ENCODE peak calls at places on chromosomes 1 and 21, in four cellular contexts. V, I, A and J are unnamed samples.

GRCh38 chr1:109771712-109772657 is 8.3 kb upstream of the EPS8L3 start:
- DNase-seq in A (no peak), V (peak), I (no peak), J (no peak)

GRCh38 chr1:156709743-156710489 is 4.5 kb upstream of the CRABP2 start:
- DNase-seq in I (no peak), V (no peak), A (no peak), J (no peak)

GRCh38 chr1:236907205-236907604 is 97.0 kb downstream of the MT1HL1 start:
- DNase-seq in A (no peak), I (no peak), V (no peak), J (no peak)

GRCh38 chr1:159532922-159533321 is 2.9 kb downstream of the OR10J5 start:
- DNase-seq in V (no peak), A (no peak), I (no peak), J (no peak)

GRCh38 chr1:239394107-239394506 is 7.7 kb downstream of the CHRM3 start:
- DNase-seq in V (no peak), A (no peak), I (no peak), J (no peak)

GRCh38 chr1:227778401-227778947 is 37.0 kb upstream of the PRSS38 start:
- DNase-seq in A (no peak), V (no peak), I (no peak), J (no peak)

GRCh38 chr1:27382950-27383627 is at the start of gene CD164L2:
- DNase-seq in A (no peak), I (peak), V (peak), J (peak)

GRCh38 chr1:190711069-190711468 is 233.4 kb upstream of the BRINP3 start:
- DNase-seq in A (no peak), V (no peak), I (no peak), J (no peak)

GRCh38 chr1:167491586-167492408 is 26.5 kb downstream of the CD247 start:
- DNase-seq in I (peak), A (no peak), V (peak), J (no peak)

GRCh38 chr1:203626910-203627246 is 246 bp downstream of the ATP2B4 start:
- DNase-seq in I (no peak), V (peak), A (no peak), J (peak)

GRCh38 chr1:94597701-94598100 is 56.1 kb upstream of the F3 start:
- DNase-seq in V (no peak), I (no peak), A (no peak), J (no peak)

GRCh38 chr1:113292660-113293626 is 97.4 kb upstream of the MAGI3 start:
- DNase-seq in A (no peak), I (no peak), V (no peak), J (no peak)

GRCh38 chr1:15885701-15886612 is 38.5 kb downstream of the SPEN start:
- DNase-seq in A (peak), I (no peak), V (peak), J (peak)

GRCh38 chr1:48227165-48228013 is 4.9 kb downstream of the SLC5A9 start:
- DNase-seq in I (no peak), V (no peak), A (no peak), J (no peak)

GRCh38 chr1:181061891-181062777 is 26.4 kb upstream of the IER5 start:
- DNase-seq in I (no peak), V (no peak), A (no peak), J (no peak)

GRCh38 chr1:7255303-7256058 is 470.2 kb downstream of the CAMTA1 start:
- DNase-seq in A (no peak), V (no peak), I (no peak), J (no peak)

GRCh38 chr21:38303300-38303699 is 46.5 kb downstream of the KCNJ15 start:
- DNase-seq in A (no peak), V (no peak), I (no peak), J (no peak)

GRCh38 chr1:193070942-193071341 is 11.5 kb downstream of the RO60 start:
- DNase-seq in V (peak), A (no peak), I (peak), J (no peak)

GRCh38 chr1:245715291-245715701 is 560.5 kb downstream of the KIF26B start:
- DNase-seq in A (no peak), V (no peak), I (no peak), J (no peak)